ENCODE peak calls at places on chromosomes 2 and 18, in four cellular contexts. Z, U, L and R are unnamed samples.

GRCh38 chr2:19674051-19675002 is 227.5 kb downstream of the TTC32 start:
- DNase-seq in L (no peak), Z (no peak), U (no peak), R (no peak)

GRCh38 chr2:151367571-151367970 is 10.2 kb downstream of the TNFAIP6 start:
- DNase-seq in Z (no peak), L (no peak), U (no peak), R (no peak)

GRCh38 chr2:206379321-206379720 is 64.0 kb upstream of the ADAM23 start:
- DNase-seq in L (no peak), U (no peak), Z (no peak), R (no peak)

GRCh38 chr2:62724886-62725711 is 19.6 kb downstream of the EHBP1 start:
- DNase-seq in Z (no peak), L (peak; percentile 26), U (peak; percentile 19), R (no peak)

GRCh38 chr2:241031436-241032165 is 33.2 kb downstream of the SNED1 start:
- DNase-seq in L (no peak), Z (no peak), U (no peak), R (peak; percentile 28)

GRCh38 chr2:25082002-25082622 is 40.2 kb downstream of the EFR3B start:
- DNase-seq in Z (no peak), L (no peak), U (no peak), R (no peak)

GRCh38 chr2:70132244-70133126 is 45.2 kb downstream of the PCBP1 start:
- DNase-seq in U (peak; percentile 52), L (peak; percentile 47), Z (peak; percentile 68), R (no peak)

GRCh38 chr2:12502759-12503158 is 214.0 kb upstream of the TRIB2 start:
- DNase-seq in L (no peak), U (no peak), Z (no peak), R (no peak)

GRCh38 chr2:45892757-45893156 is 241.3 kb downstream of the PRKCE start:
- DNase-seq in L (no peak), Z (no peak), U (peak; percentile 36), R (no peak)

GRCh38 chr18:24173997-24174396 is 35.1 kb downstream of the CABYR start:
- DNase-seq in L (no peak), U (no peak), Z (no peak), R (no peak)

GRCh38 chr2:43707255-43707654 is 31.0 kb upstream of the C1GALT1C1L start:
- DNase-seq in Z (peak; percentile 57), L (peak; percentile 43), U (peak; percentile 48), R (peak; percentile 81)

GRCh38 chr2:213188971-213189899 is 37.8 kb upstream of the IKZF2 start:
- DNase-seq in Z (no peak), L (no peak), U (no peak), R (no peak)

GRCh38 chr2:52881606-52882005 is 886.0 kb upstream of the CHAC2 start:
- DNase-seq in L (no peak), Z (no peak), U (no peak), R (no peak)

GRCh38 chr2:69615078-69615630 is 28.4 kb downstream of the AAK1 start:
- DNase-seq in L (no peak), U (no peak), Z (no peak), R (no peak)

GRCh38 chr2:23720705-23721453 is 206.0 kb downstream of the ATAD2B start:
- DNase-seq in Z (no peak), U (no peak), L (no peak), R (no peak)

GRCh38 chr2:105795575-105795934 is 50.8 kb downstream of the NCK2 start:
- DNase-seq in Z (no peak), U (no peak), L (no peak), R (no peak)

GRCh38 chr2:27716301-27717069 is 52.8 kb downstream of the SLC4A1AP start:
- DNase-seq in L (no peak), Z (no peak), U (no peak), R (peak; percentile 53)

GRCh38 chr2:122634261-122634660 is 878.8 kb downstream of the TSN start:
- DNase-seq in U (no peak), L (no peak), Z (no peak), R (no peak)

GRCh38 chr2:197348721-197349337 is 38.2 kb upstream of the ANKRD44 start:
- DNase-seq in U (no peak), L (no peak), Z (no peak), R (no peak)

GRCh38 chr2:20618886-20619521 is 31.9 kb downstream of the HS1BP3 start:
- DNase-seq in L (peak; percentile 7), Z (peak; percentile 57), U (peak; percentile 33), R (no peak)

GRCh38 chr2:126359494-126359893 is 296.5 kb upstream of the GYPC start:
- DNase-seq in L (no peak), Z (no peak), U (no peak), R (no peak)

GRCh38 chr2:197878792-197879191 is 74.4 kb downstream of the PLCL1 start:
- DNase-seq in L (no peak), Z (no peak), U (no peak), R (no peak)

GRCh38 chr2:116585654-116586053 is 1228.8 kb upstream of the DDX18 start:
- DNase-seq in Z (no peak), L (no peak), U (no peak), R (no peak)

GRCh38 chr2:105369009-105369408 is 29.8 kb downstream of the FHL2 start:
- DNase-seq in Z (no peak), L (no peak), U (no peak), R (no peak)

GRCh38 chr2:195967336-195967735 is 101.3 kb downstream of the DNAH7 start:
- DNase-seq in Z (no peak), U (no peak), L (no peak), R (no peak)

GRCh38 chr18:48547456-48548403 is 8.9 kb downstream of the CTIF start:
- DNase-seq in U (peak; percentile 25), L (no peak), Z (no peak), R (peak; percentile 75)

GRCh38 chr2:191166111-191166755 is 15.4 kb upstream of the STAT4 start:
- DNase-seq in Z (no peak), L (no peak), U (no peak), R (no peak)
- H3K4me1 ChIP-seq in Z (peaks cover 20% of the 10 kb centered on the region), L (peaks cover 34% of the 10 kb centered on the region), U (peaks cover 25% of the 10 kb centered on the region), R (peaks cover 5% of the 10 kb centered on the region)

GRCh38 chr2:113232730-113233129 is 46.0 kb downstream of the PAX8 start:
- DNase-seq in U (no peak), Z (no peak), L (no peak), R (no peak)
- H3K27ac ChIP-seq in U (no peak overlapping the region), Z (no peak overlapping the region), L (no peak overlapping the region), R (no peak overlapping the region)

GRCh38 chr18:79817607-79817998 is 19.9 kb downstream of the KCNG2 start:
- DNase-seq in U (no peak), L (no peak), Z (no peak), R (no peak)

GRCh38 chr18:79818631-79819030 is 20.9 kb downstream of the KCNG2 start:
- DNase-seq in U (no peak), Z (no peak), L (no peak), R (peak; percentile 47)

GRCh38 chr18:79819064-79819725 is 21.5 kb downstream of the KCNG2 start:
- DNase-seq in L (no peak), U (no peak), Z (no peak), R (peak; percentile 43)

GRCh38 chr18:79816981-79817606 is 19.4 kb downstream of the KCNG2 start:
- DNase-seq in Z (no peak), U (no peak), L (no peak), R (no peak)

DNA sequence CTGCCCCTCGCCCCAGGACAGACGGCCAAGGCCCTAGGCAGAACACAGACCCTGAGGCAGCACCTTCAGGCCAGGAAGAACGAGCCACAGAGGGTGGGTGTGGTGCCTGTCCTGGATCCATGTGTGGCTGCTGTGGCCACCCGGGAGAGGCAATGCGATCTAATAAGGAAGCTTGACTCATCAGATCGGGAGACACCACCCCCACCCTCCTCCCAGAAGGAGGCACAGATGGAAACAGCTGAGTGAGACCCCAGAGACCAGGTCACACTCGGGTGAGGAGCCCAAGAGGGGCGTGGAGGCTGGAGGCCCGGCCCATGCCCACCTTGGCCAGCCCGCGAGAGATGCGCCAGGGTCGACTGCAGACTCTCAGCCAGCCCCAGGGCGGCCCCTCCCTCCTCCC is 20.3 kb downstream of the KCNG2 start:
- DNase-seq in L (no peak), U (no peak), Z (no peak), R (peak; percentile 56)
- H3K4me1 ChIP-seq in L (no peaks in the 10 kb centered on the region), U (no peaks in the 10 kb centered on the region), Z (no peaks in the 10 kb centered on the region), R (no peaks in the 10 kb centered on the region)

GRCh38 chr2:74767618-74768017 is 66.3 kb upstream of the HK2 start:
- DNase-seq in Z (no peak), U (no peak), L (no peak), R (no peak)

GRCh38 chr2:74763962-74764428 is 69.9 kb upstream of the HK2 start:
- DNase-seq in Z (no peak), L (no peak), U (no peak), R (no peak)

GRCh38 chr2:74764429-74765272 is 69.3 kb upstream of the HK2 start:
- DNase-seq in U (no peak), L (no peak), Z (no peak), R (no peak)

GRCh38 chr2:74768401-74768914 is 65.5 kb upstream of the HK2 start:
- DNase-seq in L (no peak), U (no peak), Z (no peak), R (no peak)

GRCh38 chr2:74766780-74767179 is 67.1 kb upstream of the HK2 start:
- DNase-seq in Z (no peak), U (no peak), L (no peak), R (no peak)
- H3K27ac ChIP-seq in Z (no peak overlapping the region), U (no peak overlapping the region), L (no peak overlapping the region), R (no peak overlapping the region)

DNA sequence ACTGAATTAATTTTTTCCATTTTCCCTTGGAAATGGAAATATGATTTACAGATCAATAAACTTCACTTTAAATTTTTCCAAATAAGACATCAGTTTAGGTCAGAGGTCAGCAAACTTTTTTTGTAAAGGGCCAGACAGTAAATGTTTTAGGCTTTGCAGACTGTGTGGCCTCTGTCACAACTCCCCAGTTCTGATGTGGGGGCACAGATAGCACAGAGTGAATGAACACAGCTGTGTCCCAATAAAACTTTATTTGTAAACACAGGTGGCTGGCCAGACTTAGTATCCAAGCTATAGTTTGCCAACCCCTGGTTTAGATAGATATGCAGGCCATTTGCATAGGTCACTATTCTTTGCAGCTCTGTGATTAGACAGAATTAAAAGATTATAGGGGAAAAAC is 59.9 kb downstream of the WDSUB1 start:
- DNase-seq in U (no peak), L (no peak), Z (no peak), R (no peak)
- H3K4me1 ChIP-seq in U (peaks cover 78% of the 10 kb centered on the region), L (no peaks in the 10 kb centered on the region), Z (peaks cover 9% of the 10 kb centered on the region), R (no peaks in the 10 kb centered on the region)

DNA sequence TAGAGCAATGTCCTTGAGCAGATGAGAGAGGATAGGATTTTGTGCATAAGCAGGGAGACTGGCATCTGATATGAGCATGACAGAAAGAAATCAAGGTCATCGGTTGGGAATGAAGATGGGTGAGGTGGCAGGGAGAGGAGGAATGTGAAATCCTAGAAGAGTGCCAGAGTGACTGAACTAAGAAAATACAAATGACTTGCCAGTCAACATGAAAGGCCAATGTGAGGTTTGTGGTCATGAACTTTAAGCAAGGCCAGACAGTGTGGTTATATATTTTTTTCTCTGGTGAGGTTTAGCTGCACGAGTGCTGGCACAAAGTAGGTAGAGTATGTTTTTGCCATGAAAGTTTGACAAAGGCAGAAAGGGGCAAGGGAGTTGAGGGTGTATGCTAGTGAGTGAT is 21.2 kb downstream of the QPCT start:
- DNase-seq in Z (no peak), U (no peak), L (no peak), R (no peak)
- H3K27ac ChIP-seq in Z (peak overlapping the region; percentile 81), U (no peak overlapping the region), L (no peak overlapping the region), R (no peak overlapping the region)

GRCh38 chr18:44741070-44741469 is 60.4 kb downstream of the SETBP1 start:
- DNase-seq in Z (no peak), U (no peak), L (no peak), R (no peak)
- H3K4me1 ChIP-seq in Z (peaks cover 35% of the 10 kb centered on the region), U (peaks cover 49% of the 10 kb centered on the region), L (peaks cover 31% of the 10 kb centered on the region), R (no peaks in the 10 kb centered on the region)